ENCODE peak calls at places on chromosomes 11 and 22, in six cellular contexts. G is A673, R is PC-3, U is GM23248, T is astrocyte, K is fibroblast of lung. W is an unnamed sample.

GRCh38 chr11:66579017-66579606 is 10.7 kb upstream of the CTSF start:
- DNase-seq in R (peak; percentile 74), U (peak; percentile 94), T (peak; percentile 61), K (peak; percentile 73), G (peak; percentile 84), W (peak; percentile 56)

GRCh38 chr11:23688835-23689234 is 808.0 kb upstream of the LUZP2 start:
- DNase-seq in R (peak; percentile 54), U (peak; percentile 41), K (peak; percentile 34), G (peak; percentile 2), T (peak; percentile 15), W (no peak)

GRCh38 chr11:100151944-100152343 is 535.1 kb upstream of the ARHGAP42 start:
- DNase-seq in U (peak; percentile 2), K (peak; percentile 31), T (peak; percentile 15), R (peak; percentile 45), G (peak; percentile 79), W (peak; percentile 12)

GRCh38 chr11:120335596-120335927 is 651 bp upstream of the ARHGEF12 start:
- DNase-seq in K (no peak), U (peak; percentile 54), T (no peak), G (no peak), R (peak; percentile 47), W (no peak)

GRCh38 chr22:26172389-26172990 is 3.2 kb downstream of the SEZ6L start:
- DNase-seq in T (no peak), R (peak; percentile 29), U (peak; percentile 52), K (peak; percentile 9), G (peak; percentile 40), W (peak; percentile 24)

GRCh38 chr22:30970356-30970746 is 1.3 kb downstream of the TUG1 start:
- DNase-seq in G (no peak), K (no peak), R (no peak), T (no peak), U (peak; percentile 13), W (no peak)

GRCh38 chr11:65695459-65696241 is 16.4 kb upstream of the KAT5 start:
- DNase-seq in K (no peak), G (no peak), R (peak; percentile 97), T (no peak), U (no peak), W (peak; percentile 57)

GRCh38 chr11:3412837-3413236 is 33.9 kb upstream of the ZNF195 start:
- DNase-seq in G (no peak), R (no peak), T (no peak), U (no peak), K (no peak), W (no peak)

GRCh38 chr11:124757320-124757719 is 4.8 kb downstream of the ESAM start:
- DNase-seq in U (no peak), G (no peak), R (no peak), T (no peak), K (no peak), W (no peak)
- TF ChIP-seq EZH2 in U (no peak), G (no peak), R (no peak), T (no peak), K (no peak), W (no peak)

DNA sequence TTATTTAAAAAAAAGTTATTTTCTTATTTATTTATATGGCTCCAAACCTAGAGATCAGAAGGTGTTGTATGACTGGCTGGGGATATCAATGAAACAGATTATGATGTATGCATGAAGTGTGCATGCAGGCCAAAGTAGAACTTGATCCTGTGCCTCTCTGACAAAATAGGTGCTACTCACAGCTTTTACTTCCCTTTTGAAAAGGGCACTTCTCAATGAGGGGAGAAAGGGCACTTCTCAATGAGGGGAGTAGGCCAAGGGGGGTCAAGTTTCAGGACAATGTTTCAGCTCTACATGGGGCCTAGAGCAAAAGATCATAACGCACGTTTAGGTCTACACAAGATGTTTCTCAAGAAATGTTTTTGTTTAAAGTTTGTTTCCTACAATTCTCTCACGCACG is 397.5 kb downstream of the ETS1 start:
- DNase-seq in G (no peak), T (no peak), K (no peak), U (no peak), R (no peak), W (no peak)
- TF ChIP-seq EZH2 in G (no peak), T (no peak), K (no peak), U (no peak), R (no peak), W (no peak)

GRCh38 chr11:69819541-69820070 is 390 bp upstream of the FGF3 start:
- DNase-seq in U (no peak), T (no peak), K (no peak), R (no peak), G (no peak), W (no peak)

GRCh38 chr11:69816671-69817070 is 2.5 kb downstream of the FGF3 start:
- DNase-seq in G (peak; percentile 20), K (no peak), R (no peak), U (no peak), T (no peak), W (no peak)

GRCh38 chr11:69817265-69818236 is 1.7 kb downstream of the FGF3 start:
- DNase-seq in G (peak; percentile 14), K (no peak), R (peak; percentile 26), U (peak; percentile 19), T (no peak), W (peak; percentile 17)

GRCh38 chr11:69819109-69819490 is at the start of gene FGF3:
- DNase-seq in T (no peak), K (no peak), R (no peak), G (no peak), U (no peak), W (no peak)

GRCh38 chr11:69818243-69819108 is 740 bp downstream of the FGF3 start:
- DNase-seq in G (peak; percentile 25), U (no peak), R (no peak), K (no peak), T (no peak), W (no peak)
- TF ChIP-seq EZH2 in G (peak; percentile 100), U (no peak), R (peak; percentile 79), K (peak; percentile 68), T (peak; percentile 68), W (no peak)

DNA sequence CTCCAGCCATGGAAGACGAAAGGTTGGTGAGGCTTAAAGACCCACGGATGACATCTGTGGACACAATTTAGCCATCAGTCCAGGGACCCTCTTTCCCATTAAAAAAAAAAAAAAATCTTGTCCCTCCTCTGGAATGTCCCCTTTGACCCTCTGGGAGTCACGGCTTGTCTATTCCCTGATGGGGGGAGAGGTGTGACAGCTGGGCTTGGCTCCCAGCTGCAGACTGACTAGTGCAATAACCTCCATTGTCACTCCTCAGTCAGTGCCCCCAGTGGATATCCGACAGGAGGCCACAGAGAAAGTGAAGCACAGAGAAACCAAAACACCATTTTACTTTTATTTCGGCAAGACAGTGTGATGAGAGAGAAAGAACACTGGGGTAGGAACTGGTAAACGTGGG is 2.7 kb upstream of the VSIG2 start:
- DNase-seq in T (no peak), U (no peak), R (no peak), K (no peak), G (no peak), W (no peak)
- TF ChIP-seq EZH2 in T (no peak), U (no peak), R (no peak), K (no peak), G (no peak), W (no peak)

DNA sequence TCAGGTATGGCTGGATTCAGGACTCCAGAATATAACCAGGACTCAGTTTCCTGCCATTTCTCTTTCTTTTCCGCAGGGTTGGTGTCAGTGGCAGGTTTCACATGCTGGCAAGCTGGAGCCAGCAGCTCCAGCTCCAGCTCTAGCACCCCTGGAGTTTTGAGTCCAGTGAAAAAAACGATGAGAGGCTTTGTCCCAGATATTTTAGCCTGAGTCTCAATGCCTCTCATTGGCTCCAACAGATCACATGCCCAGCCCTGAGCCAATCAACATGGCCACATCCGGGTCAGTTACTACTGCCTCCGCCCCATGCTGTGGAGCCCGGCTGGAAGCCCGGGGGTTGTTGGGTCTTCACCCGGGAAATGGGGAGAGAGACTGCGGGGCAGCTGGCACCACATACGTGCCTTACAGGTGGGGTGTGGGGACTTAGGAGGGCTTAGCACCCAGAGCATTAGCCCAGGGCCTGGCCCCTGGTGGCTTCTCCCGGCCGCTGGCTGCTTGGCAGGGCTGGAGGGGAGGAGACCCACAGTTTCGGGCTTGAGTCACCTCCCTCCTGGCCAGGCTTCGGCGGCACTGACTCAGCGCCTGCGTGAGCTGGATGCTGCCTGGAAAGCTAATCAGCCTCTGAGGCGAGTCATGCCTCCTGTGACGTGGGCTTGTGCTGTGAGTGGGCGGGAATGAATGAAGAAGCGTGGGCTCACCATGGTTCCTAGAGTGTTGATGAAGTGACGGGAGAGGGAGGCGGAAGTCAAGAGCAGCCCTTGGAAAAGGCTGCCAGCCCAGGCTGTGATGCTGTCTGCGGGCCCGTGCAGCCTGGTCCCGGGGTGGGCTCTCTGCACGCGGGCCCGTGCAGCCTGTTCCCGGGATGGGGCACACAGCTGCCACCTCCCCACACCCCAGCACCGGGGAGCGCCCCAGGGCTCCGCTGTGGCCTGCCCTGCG is 15.3 kb upstream of the MRTFA start:
- DNase-seq in G (peak; percentile 98), U (peak; percentile 100), T (peak; percentile 99), R (peak; percentile 96), K (peak; percentile 100), W (peak; percentile 100)
- TF ChIP-seq EZH2 in G (no peak), U (no peak), T (no peak), R (no peak), K (no peak), W (no peak)

DNA sequence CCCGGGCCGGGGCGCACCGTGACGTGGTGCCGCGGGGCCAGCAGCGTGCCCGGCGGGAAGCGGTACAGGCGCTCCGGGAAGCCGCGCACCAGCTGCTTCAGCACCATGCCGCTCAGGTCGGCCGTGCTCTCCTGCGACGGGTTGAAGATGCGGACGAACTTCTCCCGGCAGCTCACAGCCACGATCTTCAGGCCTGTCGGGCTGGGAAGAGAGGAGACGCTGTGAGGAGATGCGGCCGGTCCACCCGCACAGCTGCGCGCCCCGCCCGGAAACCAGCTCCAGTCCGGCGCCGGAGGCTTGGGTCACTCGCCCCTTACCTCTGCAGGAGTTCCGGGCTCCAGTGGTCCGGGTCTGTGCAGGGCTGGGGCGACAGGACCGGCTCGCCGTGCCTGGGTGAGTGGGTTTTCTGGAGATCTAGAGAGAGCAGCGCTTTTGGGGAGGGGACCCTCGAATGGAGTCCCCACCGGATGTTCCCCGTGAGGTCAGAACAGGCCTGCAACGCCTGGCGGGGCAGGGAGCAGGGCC is 4.3 kb downstream of the LMNTD2 start:
- DNase-seq in T (no peak), U (peak; percentile 49), K (no peak), R (no peak), G (no peak), W (no peak)
- TF ChIP-seq EZH2 in T (peak; percentile 92), U (no peak), K (peak; percentile 94), R (no peak), G (no peak), W (no peak)

DNA sequence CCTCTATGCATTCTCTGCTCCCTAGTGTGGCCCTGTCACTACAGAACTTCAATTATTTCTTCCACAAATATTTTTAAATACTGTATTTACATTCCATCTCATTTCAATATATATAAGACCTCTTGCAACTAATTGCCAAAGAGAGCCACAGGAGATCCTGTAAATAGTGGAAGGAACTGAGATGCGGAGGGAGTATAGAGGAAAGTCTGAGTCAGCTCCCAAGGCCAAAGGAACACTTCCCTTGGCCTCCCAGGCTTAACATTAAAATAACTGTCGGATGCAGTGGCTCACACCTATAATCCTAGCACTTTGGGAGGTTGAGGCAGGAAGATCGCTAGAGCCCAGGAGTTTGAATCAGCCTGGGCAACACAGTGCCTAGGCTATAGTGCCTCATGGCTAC is 31.2 kb downstream of the RBFOX2 start:
- DNase-seq in R (no peak), T (no peak), K (peak; percentile 63), G (no peak), U (no peak), W (no peak)
- TF ChIP-seq EZH2 in R (no peak), T (no peak), K (no peak), G (no peak), U (no peak), W (no peak)